ENCODE peak calls at places on chromosomes 2 and 18, in four cellular contexts. One of them, this sample, is unnamed.

GRCh38 chr2:165529130-165529529 is 59.6 kb downstream of the CSRNP3 start:
- DNase-seq in IMR-90: no peak
- DNase-seq in H1: no peak
- DNase-seq in H9: peak; percentile 30
- DNase-seq in this sample: no peak

GRCh38 chr2:1973636-1974035 is 229.3 kb upstream of the PXDN start:
- DNase-seq in H1: no peak
- DNase-seq in H9: no peak
- DNase-seq in IMR-90: no peak
- DNase-seq in this sample: peak; percentile 50

GRCh38 chr2:169775765-169776482 is 22.7 kb upstream of the SSB start:
- DNase-seq in H9: no peak
- DNase-seq in IMR-90: peak; percentile 70
- DNase-seq in H1: no peak
- DNase-seq in this sample: no peak

GRCh38 chr18:76620326-76620813 is 125.3 kb upstream of the ZNF516 start:
- DNase-seq in IMR-90: peak; percentile 77
- DNase-seq in H9: peak; percentile 86
- DNase-seq in H1: no peak
- DNase-seq in this sample: peak; percentile 90

GRCh38 chr2:44553456-44553855 is 191.7 kb downstream of the CAMKMT start:
- DNase-seq in H9: no peak
- DNase-seq in IMR-90: peak; percentile 15
- DNase-seq in H1: no peak
- DNase-seq in this sample: no peak

GRCh38 chr2:26758790-26759321 is 5.2 kb upstream of the SLC35F6 start:
- DNase-seq in H9: no peak
- DNase-seq in IMR-90: peak; percentile 39
- DNase-seq in H1: no peak
- DNase-seq in this sample: no peak

GRCh38 chr2:226435146-226435545 is 364.5 kb downstream of the IRS1 start:
- DNase-seq in H1: no peak
- DNase-seq in H9: no peak
- DNase-seq in IMR-90: no peak
- DNase-seq in this sample: no peak

GRCh38 chr2:26724004-26724750 is 31.7 kb downstream of the KCNK3 start:
- DNase-seq in H9: no peak
- DNase-seq in H1: no peak
- DNase-seq in IMR-90: peak; percentile 80
- DNase-seq in this sample: no peak

GRCh38 chr2:217753460-217754200 is 249.2 kb downstream of the TNS1 start:
- DNase-seq in H1: no peak
- DNase-seq in H9: no peak
- DNase-seq in IMR-90: peak; percentile 71
- DNase-seq in this sample: peak; percentile 69

GRCh38 chr2:224973112-224974016 is 68.9 kb downstream of the DOCK10 start:
- DNase-seq in H1: no peak
- DNase-seq in IMR-90: no peak
- DNase-seq in H9: no peak
- DNase-seq in this sample: no peak

GRCh38 chr18:74351354-74351753 is 35.7 kb downstream of the C18orf63 start:
- DNase-seq in H1: no peak
- DNase-seq in H9: no peak
- DNase-seq in IMR-90: peak; percentile 82
- DNase-seq in this sample: peak; percentile 77

GRCh38 chr2:66567000-66567399 is 132.1 kb downstream of the MEIS1 start:
- DNase-seq in H9: no peak
- DNase-seq in IMR-90: no peak
- DNase-seq in H1: no peak
- DNase-seq in this sample: no peak

GRCh38 chr2:44825702-44826101 is 115.8 kb upstream of the SIX3 start:
- DNase-seq in H1: no peak
- DNase-seq in IMR-90: no peak
- DNase-seq in H9: no peak
- DNase-seq in this sample: no peak

GRCh38 chr2:233974530-233975071 is 57.4 kb downstream of the TRPM8 start:
- DNase-seq in H9: no peak
- DNase-seq in H1: peak; percentile 19
- DNase-seq in IMR-90: peak; percentile 98
- DNase-seq in this sample: peak; percentile 90

GRCh38 chr18:74446631-74447403 is 10.3 kb downstream of the DIPK1C start:
- DNase-seq in IMR-90: no peak
- DNase-seq in H1: no peak
- DNase-seq in H9: no peak
- DNase-seq in this sample: no peak

GRCh38 chr2:118310878-118311442 is 222.7 kb downstream of the INSIG2 start:
- DNase-seq in H9: peak; percentile 86
- DNase-seq in IMR-90: no peak
- DNase-seq in H1: no peak
- DNase-seq in this sample: peak; percentile 83

DNA sequence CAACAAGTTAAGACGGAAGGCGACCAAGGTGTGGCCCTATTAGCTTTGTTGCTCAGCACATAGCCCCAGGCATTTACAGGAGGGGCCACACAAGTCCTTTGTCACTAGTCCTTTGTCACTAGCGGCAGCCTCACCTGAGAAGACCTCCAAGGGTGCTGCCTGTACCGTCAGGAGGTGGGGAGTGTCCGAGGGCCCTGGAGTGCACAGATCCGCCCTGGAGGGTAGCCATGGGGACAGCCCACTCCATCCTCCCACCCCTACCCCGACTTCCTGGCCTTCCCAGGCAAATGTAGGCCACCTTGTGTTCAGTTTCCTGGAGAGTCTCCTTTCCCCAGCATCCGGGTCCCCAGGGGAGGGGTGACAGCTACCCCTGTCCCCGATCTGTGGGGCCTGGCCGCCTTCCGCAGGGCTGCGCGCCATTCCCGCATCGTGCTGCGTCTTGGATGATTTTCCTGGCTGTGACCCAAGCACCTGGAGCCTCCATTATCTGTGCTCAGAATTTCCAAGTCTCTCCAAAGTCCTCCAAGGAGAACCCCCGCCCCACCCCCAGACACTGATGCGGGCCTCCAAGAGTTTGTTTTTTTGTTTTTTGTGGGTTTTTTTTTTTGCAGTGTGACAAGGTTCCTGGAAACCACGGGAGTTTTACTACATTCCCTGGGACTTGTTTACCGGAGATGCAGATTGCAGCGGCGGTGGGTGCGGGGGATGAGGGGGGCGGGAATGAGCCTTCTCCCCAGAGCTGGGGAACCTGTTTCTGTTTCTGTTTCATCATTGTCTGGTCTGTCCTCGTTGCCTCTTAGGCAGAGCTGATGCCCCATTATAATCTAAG is 28.6 kb downstream of the TEX44 start:
- DNase-seq in H1: no peak
- DNase-seq in H9: peak; percentile 80
- DNase-seq in IMR-90: no peak
- DNase-seq in this sample: peak; percentile 89
- H3K27ac ChIP-seq in H1: peak overlapping the region; percentile 87
- H3K27ac ChIP-seq in H9: no peak overlapping the region
- H3K27ac ChIP-seq in IMR-90: no peak overlapping the region
- H3K27ac ChIP-seq in this sample: peak overlapping the region; percentile 63

DNA sequence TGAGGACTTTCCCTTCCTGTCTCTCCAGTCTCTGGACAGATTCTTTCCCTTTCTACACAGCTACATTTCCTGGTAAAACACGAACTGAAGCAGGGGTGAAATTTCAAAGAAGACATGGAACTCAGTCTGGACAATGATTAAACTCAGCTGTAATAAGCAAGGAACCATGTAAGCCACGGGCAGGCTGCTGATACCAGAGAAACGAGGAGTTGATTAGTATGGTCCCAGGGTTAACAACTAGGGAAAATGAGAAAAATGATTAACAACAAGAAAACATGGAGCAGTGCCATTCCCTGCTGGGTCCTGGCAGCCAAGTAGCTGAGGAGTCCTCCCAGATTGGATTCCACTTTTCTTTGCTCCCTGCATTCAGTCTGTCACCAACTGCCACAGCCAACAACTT is 517.1 kb upstream of the KLHL29 start:
- DNase-seq in H9: no peak
- DNase-seq in IMR-90: no peak
- DNase-seq in H1: no peak
- DNase-seq in this sample: no peak
- H4K5ac ChIP-seq in H9: no peak overlapping the region
- H4K5ac ChIP-seq in IMR-90: no peak overlapping the region
- H4K5ac ChIP-seq in H1: no peak overlapping the region
- H4K5ac ChIP-seq in this sample: no peak overlapping the region

GRCh38 chr2:69619725-69620124 is 23.8 kb downstream of the AAK1 start:
- DNase-seq in H9: no peak
- DNase-seq in H1: no peak
- DNase-seq in IMR-90: no peak
- DNase-seq in this sample: peak; percentile 61
- H3K27ac ChIP-seq in H9: no peak overlapping the region
- H3K27ac ChIP-seq in H1: no peak overlapping the region
- H3K27ac ChIP-seq in IMR-90: no peak overlapping the region
- H3K27ac ChIP-seq in this sample: no peak overlapping the region

DNA sequence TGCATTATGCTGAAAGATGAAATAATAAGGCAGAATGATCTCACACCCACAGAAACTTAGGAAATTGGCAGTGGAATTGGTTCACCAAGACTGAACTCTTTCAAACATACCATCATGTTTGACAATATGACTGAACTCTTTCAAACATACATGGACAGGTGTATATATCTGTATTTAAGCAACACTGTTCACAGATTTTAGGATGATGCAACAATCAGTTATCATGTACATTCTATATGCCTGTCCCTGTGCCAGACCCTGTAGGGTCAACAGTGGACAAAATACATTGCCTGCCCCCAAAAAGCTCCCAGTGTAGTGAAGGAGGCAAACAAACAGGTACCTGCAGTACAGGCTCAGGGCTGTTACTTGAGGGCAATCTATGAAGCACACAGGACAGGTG is 2.9 kb upstream of the REV1 start:
- DNase-seq in IMR-90: no peak
- DNase-seq in H1: no peak
- DNase-seq in H9: no peak
- DNase-seq in this sample: no peak
- H4K5ac ChIP-seq in IMR-90: no peak overlapping the region
- H4K5ac ChIP-seq in H1: no peak overlapping the region
- H4K5ac ChIP-seq in H9: no peak overlapping the region
- H4K5ac ChIP-seq in this sample: no peak overlapping the region

DNA sequence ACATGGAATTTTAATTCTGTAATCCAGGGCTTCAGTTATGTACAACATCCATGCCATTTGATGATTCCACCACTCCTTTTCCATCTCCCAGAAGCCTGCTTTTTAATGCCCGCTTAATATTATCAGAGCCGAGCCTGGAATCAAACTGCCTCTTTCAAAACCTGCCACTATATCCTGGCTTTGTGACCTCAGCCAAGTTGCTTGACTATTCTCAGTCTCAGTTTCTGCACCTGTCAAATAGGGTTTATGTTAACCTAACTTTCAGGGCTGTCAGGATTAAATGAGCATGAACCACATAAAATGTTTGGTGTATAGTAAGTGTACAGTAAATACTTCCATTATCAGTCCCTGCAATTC is 108.7 kb downstream of the XRCC5 start:
- DNase-seq in H9: no peak
- DNase-seq in IMR-90: no peak
- DNase-seq in H1: no peak
- DNase-seq in this sample: no peak
- H3K27ac ChIP-seq in H9: no peak overlapping the region
- H3K27ac ChIP-seq in IMR-90: peak overlapping the region; percentile 72
- H3K27ac ChIP-seq in H1: no peak overlapping the region
- H3K27ac ChIP-seq in this sample: peak overlapping the region; percentile 33

GRCh38 chr2:46879511-46879910 is 36.1 kb downstream of the MCFD2 start:
- DNase-seq in H1: no peak
- DNase-seq in H9: no peak
- DNase-seq in IMR-90: no peak
- DNase-seq in this sample: no peak
- H4K5ac ChIP-seq in H1: no peak overlapping the region
- H4K5ac ChIP-seq in H9: no peak overlapping the region
- H4K5ac ChIP-seq in IMR-90: no peak overlapping the region
- H4K5ac ChIP-seq in this sample: no peak overlapping the region

GRCh38 chr2:78892310-78892709 is 133.2 kb upstream of the REG3G start:
- DNase-seq in H9: no peak
- DNase-seq in H1: no peak
- DNase-seq in IMR-90: no peak
- DNase-seq in this sample: no peak

GRCh38 chr2:78890940-78891339 is 134.6 kb upstream of the REG3G start:
- DNase-seq in H9: no peak
- DNase-seq in H1: no peak
- DNase-seq in IMR-90: no peak
- DNase-seq in this sample: peak; percentile 4

GRCh38 chr2:78896536-78896935 is 129.0 kb upstream of the REG3G start:
- DNase-seq in H9: no peak
- DNase-seq in H1: no peak
- DNase-seq in IMR-90: no peak
- DNase-seq in this sample: no peak
- H3K27ac ChIP-seq in H9: no peak overlapping the region
- H3K27ac ChIP-seq in H1: no peak overlapping the region
- H3K27ac ChIP-seq in IMR-90: no peak overlapping the region
- H3K27ac ChIP-seq in this sample: no peak overlapping the region

DNA sequence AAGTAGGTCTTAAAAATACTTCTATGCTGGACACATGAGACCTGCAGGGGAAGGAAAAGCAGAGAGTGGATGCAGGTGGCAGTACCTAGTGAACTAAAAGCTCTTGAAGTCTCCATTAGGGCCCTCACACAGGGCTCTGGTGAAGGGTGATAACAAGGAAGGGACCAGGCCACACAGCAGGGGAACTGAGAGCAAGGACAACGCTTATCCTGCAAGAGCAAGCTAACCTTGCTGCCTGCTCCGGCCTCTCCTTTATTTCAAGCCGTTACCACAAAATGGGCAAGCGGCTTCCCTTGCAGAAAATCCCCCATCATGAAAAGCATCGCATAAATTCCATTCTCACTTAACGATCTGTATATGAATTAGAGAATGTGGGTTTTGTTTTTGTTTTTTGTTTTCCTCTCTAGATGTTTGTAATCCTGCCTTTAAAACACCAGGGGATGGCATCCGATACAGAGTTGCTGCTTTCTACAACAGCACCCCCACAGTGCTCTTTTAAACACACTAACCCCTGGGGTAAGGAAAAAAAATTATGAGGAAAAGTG is 64.5 kb downstream of the CACNB4 start:
- DNase-seq in H9: peak; percentile 54
- DNase-seq in IMR-90: no peak
- DNase-seq in H1: peak; percentile 46
- DNase-seq in this sample: peak; percentile 33
- H4K5ac ChIP-seq in H9: no peak overlapping the region
- H4K5ac ChIP-seq in IMR-90: no peak overlapping the region
- H4K5ac ChIP-seq in H1: no peak overlapping the region
- H4K5ac ChIP-seq in this sample: no peak overlapping the region

DNA sequence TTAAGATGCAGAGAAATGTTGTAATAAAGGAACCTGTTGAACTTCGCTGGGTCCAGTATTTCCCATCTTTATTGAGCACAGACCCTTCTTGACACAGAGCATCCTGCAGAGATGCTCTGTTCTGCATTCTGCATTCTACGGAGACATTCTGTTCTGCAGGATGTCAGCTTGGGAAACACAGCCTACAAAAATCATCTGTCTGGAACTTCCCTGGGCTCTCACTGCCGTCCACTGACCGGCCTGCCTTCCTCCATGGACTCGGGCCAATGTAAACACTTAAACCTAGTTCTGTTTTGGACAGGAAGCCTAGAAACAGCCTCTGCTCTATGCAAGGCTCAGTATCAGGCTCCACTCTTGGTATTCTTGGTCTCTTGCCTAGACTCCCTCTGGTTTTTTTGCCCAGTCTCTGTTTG is 90.0 kb upstream of the PPP1CB start:
- DNase-seq in IMR-90: peak; percentile 88
- DNase-seq in H9: no peak
- DNase-seq in H1: no peak
- DNase-seq in this sample: no peak
- H3K27ac ChIP-seq in IMR-90: peak overlapping the region; percentile 49
- H3K27ac ChIP-seq in H9: no peak overlapping the region
- H3K27ac ChIP-seq in H1: no peak overlapping the region
- H3K27ac ChIP-seq in this sample: no peak overlapping the region